ENCODE peak calls at places on chromosomes 12 and 14, in six cellular contexts. One of them, this sample, is unnamed.

GRCh38 chr12:101619868-101620761 is 25.3 kb downstream of the MYBPC1 start:
- DNase-seq in astrocyte of the spinal cord: no peak
- DNase-seq in CD8-positive, alpha-beta memory T cell: no peak
- DNase-seq in endodermal cell: no peak
- DNase-seq in skeletal muscle cell: no peak
- DNase-seq in neuronal stem cell: no peak
- DNase-seq in this sample: no peak

GRCh38 chr12:72872986-72873385 is 600.8 kb downstream of the TRHDE start:
- DNase-seq in endodermal cell: peak; percentile 45
- DNase-seq in CD8-positive, alpha-beta memory T cell: no peak
- DNase-seq in astrocyte of the spinal cord: no peak
- DNase-seq in skeletal muscle cell: no peak
- DNase-seq in neuronal stem cell: no peak
- DNase-seq in this sample: no peak

GRCh38 chr12:93569301-93569655 is 3.2 kb upstream of the SOCS2 start:
- DNase-seq in astrocyte of the spinal cord: no peak
- DNase-seq in endodermal cell: no peak
- DNase-seq in neuronal stem cell: no peak
- DNase-seq in skeletal muscle cell: no peak
- DNase-seq in CD8-positive, alpha-beta memory T cell: no peak
- DNase-seq in this sample: peak; percentile 8

GRCh38 chr12:101700299-101700820 is 2.9 kb downstream of the CHPT1 start:
- DNase-seq in astrocyte of the spinal cord: no peak
- DNase-seq in neuronal stem cell: no peak
- DNase-seq in skeletal muscle cell: no peak
- DNase-seq in CD8-positive, alpha-beta memory T cell: no peak
- DNase-seq in endodermal cell: no peak
- DNase-seq in this sample: no peak

GRCh38 chr14:48792376-48793024 is 793.7 kb downstream of the RPS29 start:
- DNase-seq in skeletal muscle cell: no peak
- DNase-seq in CD8-positive, alpha-beta memory T cell: no peak
- DNase-seq in endodermal cell: peak; percentile 63
- DNase-seq in astrocyte of the spinal cord: no peak
- DNase-seq in neuronal stem cell: no peak
- DNase-seq in this sample: no peak

GRCh38 chr12:78392918-78393317 is 471.7 kb upstream of the SYT1 start:
- DNase-seq in neuronal stem cell: no peak
- DNase-seq in astrocyte of the spinal cord: peak; percentile 44
- DNase-seq in endodermal cell: no peak
- DNase-seq in skeletal muscle cell: no peak
- DNase-seq in CD8-positive, alpha-beta memory T cell: no peak
- DNase-seq in this sample: peak; percentile 7

GRCh38 chr14:90831821-90832220 is 15.6 kb upstream of the TTC7B start:
- DNase-seq in skeletal muscle cell: no peak
- DNase-seq in astrocyte of the spinal cord: no peak
- DNase-seq in endodermal cell: no peak
- DNase-seq in CD8-positive, alpha-beta memory T cell: peak; percentile 32
- DNase-seq in neuronal stem cell: no peak
- DNase-seq in this sample: no peak

GRCh38 chr12:107377596-107378385 is 284.4 kb upstream of the CRY1 start:
- DNase-seq in endodermal cell: no peak
- DNase-seq in CD8-positive, alpha-beta memory T cell: no peak
- DNase-seq in neuronal stem cell: no peak
- DNase-seq in astrocyte of the spinal cord: no peak
- DNase-seq in skeletal muscle cell: no peak
- DNase-seq in this sample: no peak

GRCh38 chr14:35678403-35679028 is 130.6 kb downstream of the RALGAPA1 start:
- DNase-seq in astrocyte of the spinal cord: no peak
- DNase-seq in CD8-positive, alpha-beta memory T cell: no peak
- DNase-seq in endodermal cell: no peak
- DNase-seq in skeletal muscle cell: no peak
- DNase-seq in neuronal stem cell: no peak
- DNase-seq in this sample: no peak

GRCh38 chr14:32512813-32513212 is 183.7 kb downstream of the AKAP6 start:
- DNase-seq in endodermal cell: no peak
- DNase-seq in astrocyte of the spinal cord: no peak
- DNase-seq in neuronal stem cell: no peak
- DNase-seq in CD8-positive, alpha-beta memory T cell: no peak
- DNase-seq in skeletal muscle cell: no peak
- DNase-seq in this sample: no peak

GRCh38 chr12:107372229-107372658 is 278.9 kb upstream of the CRY1 start:
- DNase-seq in endodermal cell: no peak
- DNase-seq in neuronal stem cell: no peak
- DNase-seq in skeletal muscle cell: no peak
- DNase-seq in astrocyte of the spinal cord: peak; percentile 40
- DNase-seq in CD8-positive, alpha-beta memory T cell: peak; percentile 50
- DNase-seq in this sample: peak; percentile 76

GRCh38 chr14:54675236-54676125 is 108.6 kb downstream of the SAMD4A start:
- DNase-seq in neuronal stem cell: no peak
- DNase-seq in endodermal cell: no peak
- DNase-seq in CD8-positive, alpha-beta memory T cell: no peak
- DNase-seq in astrocyte of the spinal cord: peak; percentile 32
- DNase-seq in skeletal muscle cell: no peak
- DNase-seq in this sample: no peak

GRCh38 chr12:12505544-12506501 is 56.8 kb downstream of the DUSP16 start:
- DNase-seq in skeletal muscle cell: peak; percentile 25
- DNase-seq in neuronal stem cell: no peak
- DNase-seq in endodermal cell: no peak
- DNase-seq in astrocyte of the spinal cord: peak; percentile 35
- DNase-seq in CD8-positive, alpha-beta memory T cell: no peak
- DNase-seq in this sample: no peak

GRCh38 chr14:69910871-69911270 is 31.7 kb downstream of the SMOC1 start:
- DNase-seq in CD8-positive, alpha-beta memory T cell: no peak
- DNase-seq in neuronal stem cell: no peak
- DNase-seq in astrocyte of the spinal cord: no peak
- DNase-seq in endodermal cell: no peak
- DNase-seq in skeletal muscle cell: no peak
- DNase-seq in this sample: no peak

GRCh38 chr14:28407931-28408330 is 358.7 kb upstream of the FOXG1 start:
- DNase-seq in astrocyte of the spinal cord: no peak
- DNase-seq in skeletal muscle cell: no peak
- DNase-seq in endodermal cell: no peak
- DNase-seq in CD8-positive, alpha-beta memory T cell: no peak
- DNase-seq in neuronal stem cell: no peak
- DNase-seq in this sample: no peak

GRCh38 chr14:56216631-56217379 is 98.6 kb downstream of the PELI2 start:
- DNase-seq in endodermal cell: no peak
- DNase-seq in astrocyte of the spinal cord: no peak
- DNase-seq in skeletal muscle cell: no peak
- DNase-seq in CD8-positive, alpha-beta memory T cell: no peak
- DNase-seq in neuronal stem cell: no peak
- DNase-seq in this sample: peak; percentile 17

GRCh38 chr12:41277019-41277770 is 89.1 kb downstream of the PDZRN4 start:
- DNase-seq in neuronal stem cell: peak; percentile 30
- DNase-seq in CD8-positive, alpha-beta memory T cell: no peak
- DNase-seq in endodermal cell: peak; percentile 61
- DNase-seq in astrocyte of the spinal cord: peak; percentile 40
- DNase-seq in skeletal muscle cell: peak; percentile 14
- DNase-seq in this sample: peak; percentile 59

GRCh38 chr14:67881225-67881624 is 61.6 kb downstream of the RAD51B start:
- DNase-seq in skeletal muscle cell: no peak
- DNase-seq in astrocyte of the spinal cord: no peak
- DNase-seq in CD8-positive, alpha-beta memory T cell: no peak
- DNase-seq in endodermal cell: no peak
- DNase-seq in neuronal stem cell: no peak
- DNase-seq in this sample: no peak

GRCh38 chr12:58633479-58633878 is 286.8 kb downstream of the LRIG3 start:
- DNase-seq in neuronal stem cell: no peak
- DNase-seq in astrocyte of the spinal cord: peak; percentile 26
- DNase-seq in CD8-positive, alpha-beta memory T cell: no peak
- DNase-seq in skeletal muscle cell: no peak
- DNase-seq in endodermal cell: no peak
- DNase-seq in this sample: no peak

GRCh38 chr12:49899921-49900320 is 3.8 kb downstream of the FAIM2 start:
- DNase-seq in astrocyte of the spinal cord: no peak
- DNase-seq in endodermal cell: no peak
- DNase-seq in neuronal stem cell: no peak
- DNase-seq in CD8-positive, alpha-beta memory T cell: no peak
- DNase-seq in skeletal muscle cell: no peak
- DNase-seq in this sample: no peak
- H3K4me3 ChIP-seq in astrocyte of the spinal cord: no peak overlapping the region
- H3K4me3 ChIP-seq in endodermal cell: no peak overlapping the region
- H3K4me3 ChIP-seq in neuronal stem cell: no peak overlapping the region
- H3K4me3 ChIP-seq in CD8-positive, alpha-beta memory T cell: no peak overlapping the region
- H3K4me3 ChIP-seq in skeletal muscle cell: no peak overlapping the region
- H3K4me3 ChIP-seq in this sample: no peak overlapping the region

DNA sequence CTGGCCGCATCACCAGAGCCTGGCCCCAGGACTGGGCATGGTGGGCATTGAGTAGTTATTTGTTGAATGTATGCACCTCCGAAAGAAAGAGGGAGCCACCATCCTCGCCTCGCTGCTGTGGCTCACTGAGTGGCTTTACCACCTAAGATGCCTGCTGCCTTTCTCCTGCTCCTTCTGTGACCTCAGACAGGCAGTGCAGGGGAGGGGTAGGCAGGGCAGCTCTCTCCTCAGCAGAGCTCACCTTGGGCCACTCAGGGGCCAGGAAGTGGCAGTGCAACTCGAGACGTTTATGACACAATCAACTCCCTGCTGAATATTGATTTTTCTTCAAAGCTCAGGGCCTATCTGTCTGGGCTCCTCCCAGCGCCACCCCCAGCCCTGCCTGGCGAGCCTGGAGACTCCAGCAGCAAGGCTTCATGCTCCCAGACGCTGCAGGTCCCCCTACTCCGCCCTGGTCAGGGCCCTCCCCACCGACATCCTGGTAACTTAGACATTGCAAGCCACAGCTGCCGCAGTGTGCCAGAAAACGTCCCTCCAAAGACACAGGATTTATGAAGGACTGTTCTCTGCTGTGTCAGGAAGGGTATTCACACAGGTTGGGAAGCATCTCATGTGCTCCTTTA is 84.3 kb upstream of the DIO3 start:
- DNase-seq in skeletal muscle cell: no peak
- DNase-seq in endodermal cell: peak; percentile 88
- DNase-seq in neuronal stem cell: no peak
- DNase-seq in astrocyte of the spinal cord: no peak
- DNase-seq in CD8-positive, alpha-beta memory T cell: peak; percentile 36
- DNase-seq in this sample: no peak
- H3K4me3 ChIP-seq in skeletal muscle cell: no peak overlapping the region
- H3K4me3 ChIP-seq in endodermal cell: no peak overlapping the region
- H3K4me3 ChIP-seq in neuronal stem cell: no peak overlapping the region
- H3K4me3 ChIP-seq in astrocyte of the spinal cord: no peak overlapping the region
- H3K4me3 ChIP-seq in CD8-positive, alpha-beta memory T cell: no peak overlapping the region
- H3K4me3 ChIP-seq in this sample: no peak overlapping the region

DNA sequence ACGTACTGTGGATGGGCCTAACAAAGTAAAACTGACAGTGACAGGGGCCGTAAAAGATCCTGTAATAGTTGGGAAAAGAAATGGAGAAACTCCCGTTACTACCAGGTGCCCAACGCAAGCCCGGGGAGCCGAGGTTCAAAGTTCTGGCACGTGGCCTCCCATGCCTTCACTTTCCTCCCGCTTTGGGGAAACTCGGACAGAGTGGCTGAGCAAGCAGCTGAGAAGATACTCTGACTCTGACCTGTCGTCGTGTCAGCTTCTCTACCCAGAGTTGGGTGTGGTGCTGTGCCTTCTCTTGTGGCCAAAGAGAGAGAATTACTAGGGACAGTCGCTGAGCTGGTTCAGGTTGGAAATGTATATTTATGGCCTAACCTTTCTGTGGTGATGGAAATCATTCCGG is 1.7 kb downstream of the B4GALNT3 start:
- DNase-seq in CD8-positive, alpha-beta memory T cell: no peak
- DNase-seq in skeletal muscle cell: no peak
- DNase-seq in endodermal cell: peak; percentile 59
- DNase-seq in neuronal stem cell: no peak
- DNase-seq in astrocyte of the spinal cord: no peak
- DNase-seq in this sample: no peak
- H3K4me3 ChIP-seq in CD8-positive, alpha-beta memory T cell: no peak overlapping the region
- H3K4me3 ChIP-seq in skeletal muscle cell: no peak overlapping the region
- H3K4me3 ChIP-seq in endodermal cell: peak overlapping the region; percentile 75
- H3K4me3 ChIP-seq in neuronal stem cell: no peak overlapping the region
- H3K4me3 ChIP-seq in astrocyte of the spinal cord: no peak overlapping the region
- H3K4me3 ChIP-seq in this sample: peak overlapping the region; percentile 46

GRCh38 chr14:63891148-63891964 is 38.6 kb downstream of the SYNE2 start:
- DNase-seq in astrocyte of the spinal cord: no peak
- DNase-seq in neuronal stem cell: no peak
- DNase-seq in endodermal cell: no peak
- DNase-seq in CD8-positive, alpha-beta memory T cell: no peak
- DNase-seq in skeletal muscle cell: no peak
- DNase-seq in this sample: peak; percentile 31
- H3K4me3 ChIP-seq in astrocyte of the spinal cord: no peak overlapping the region
- H3K4me3 ChIP-seq in neuronal stem cell: no peak overlapping the region
- H3K4me3 ChIP-seq in endodermal cell: no peak overlapping the region
- H3K4me3 ChIP-seq in CD8-positive, alpha-beta memory T cell: no peak overlapping the region
- H3K4me3 ChIP-seq in skeletal muscle cell: no peak overlapping the region
- H3K4me3 ChIP-seq in this sample: no peak overlapping the region

DNA sequence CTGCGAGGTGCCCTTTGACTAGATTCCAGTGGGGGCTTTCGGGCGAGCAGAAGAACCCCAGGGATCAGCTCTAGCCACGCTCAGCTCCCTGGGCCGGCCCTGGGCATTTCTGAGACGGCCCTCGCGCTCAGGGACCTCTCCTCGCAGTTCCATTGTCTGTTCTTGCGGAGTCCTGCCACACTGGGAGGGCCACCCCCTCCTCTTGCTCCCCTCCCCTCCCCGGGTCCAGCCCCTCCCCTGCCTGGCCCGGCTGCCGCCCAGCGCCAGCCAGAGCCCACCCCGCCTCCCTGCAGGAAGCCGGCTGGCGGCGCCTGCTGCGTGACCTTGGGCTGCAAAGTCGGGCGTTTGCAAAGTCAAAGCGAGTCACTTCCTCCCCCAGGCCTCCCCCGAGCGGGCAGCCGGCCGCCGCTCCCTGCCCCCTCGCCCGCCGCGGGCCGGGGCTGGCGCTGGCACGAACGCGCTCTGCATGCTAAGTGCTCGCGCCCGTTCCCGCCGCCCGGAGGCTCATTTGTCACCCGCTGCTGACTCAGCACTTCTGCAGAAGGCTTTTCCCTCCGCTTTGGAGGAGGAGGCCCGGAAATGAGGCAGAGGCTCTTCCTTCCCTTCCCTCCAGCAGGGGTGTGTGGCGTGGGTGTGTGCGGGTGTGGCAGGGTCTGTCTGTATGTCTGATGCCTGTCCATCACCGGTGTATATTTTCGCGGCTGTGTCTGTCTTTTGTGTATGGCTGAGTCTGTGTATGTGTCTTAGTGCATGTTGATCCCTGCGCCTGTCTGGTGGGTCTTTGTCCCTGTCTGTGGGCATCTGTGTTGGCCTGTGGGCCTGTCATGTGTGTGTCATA is 72.0 kb downstream of the IRF2BPL start:
- DNase-seq in neuronal stem cell: peak; percentile 77
- DNase-seq in astrocyte of the spinal cord: peak; percentile 92
- DNase-seq in CD8-positive, alpha-beta memory T cell: peak; percentile 91
- DNase-seq in endodermal cell: peak; percentile 97
- DNase-seq in skeletal muscle cell: peak; percentile 67
- DNase-seq in this sample: peak; percentile 97
- H3K4me3 ChIP-seq in neuronal stem cell: peak overlapping the region; percentile 45
- H3K4me3 ChIP-seq in astrocyte of the spinal cord: no peak overlapping the region
- H3K4me3 ChIP-seq in CD8-positive, alpha-beta memory T cell: peak overlapping the region; percentile 50
- H3K4me3 ChIP-seq in endodermal cell: peak overlapping the region; percentile 50
- H3K4me3 ChIP-seq in skeletal muscle cell: peak overlapping the region; percentile 33
- H3K4me3 ChIP-seq in this sample: no peak overlapping the region